ENCODE peak calls at places on chromosomes 6 and 20, in four cellular contexts. L is esophagus muscularis mucosa, I is transverse colon, M is HCT116. W is an unnamed sample.

GRCh38 chr20:35801865-35802264 is 30.1 kb downstream of the PHF20 start:
- DNase-seq in L (no peak), I (no peak), M (no peak), W (no peak)

GRCh38 chr6:124466949-124467348 is 495.3 kb upstream of the RNF217 start:
- DNase-seq in L (no peak), I (no peak), M (no peak), W (no peak)

GRCh38 chr6:152605342-152605741 is 31.8 kb downstream of the SYNE1 start:
- DNase-seq in L (no peak), I (no peak), M (no peak), W (no peak)

GRCh38 chr6:43851204-43851855 is 81.3 kb downstream of the VEGFA start:
- DNase-seq in L (no peak), I (no peak), M (no peak), W (no peak)

GRCh38 chr6:16236648-16237199 is 1.7 kb upstream of the GMPR start:
- DNase-seq in L (no peak), I (peak; percentile 71), M (no peak), W (peak; percentile 70)

GRCh38 chr20:38700146-38700545 is 24.1 kb upstream of the SLC32A1 start:
- DNase-seq in L (no peak), I (no peak), M (no peak), W (no peak)

GRCh38 chr6:33297406-33297955 is 1.3 kb downstream of the RGL2 start:
- DNase-seq in L (no peak), I (peak; percentile 70), M (no peak), W (peak; percentile 83)

GRCh38 chr6:132153221-132153896 is 202.2 kb upstream of the CCN2 start:
- DNase-seq in L (no peak), I (no peak), M (no peak), W (no peak)

GRCh38 chr6:135179920-135180457 is 1.1 kb upstream of the MYB start:
- DNase-seq in L (no peak), I (no peak), M (no peak), W (no peak)

GRCh38 chr6:155079985-155080452 is 84.9 kb downstream of the TIAM2 start:
- DNase-seq in L (no peak), I (no peak), M (no peak), W (no peak)

GRCh38 chr6:56374841-56375369 is 127.5 kb upstream of the COL21A1 start:
- DNase-seq in L (no peak), I (no peak), M (no peak), W (no peak)

GRCh38 chr6:45930419-45931059 is 85.1 kb downstream of the CLIC5 start:
- DNase-seq in L (no peak), I (peak; percentile 71), M (peak; percentile 54), W (peak; percentile 51)

GRCh38 chr6:23097569-23097968 is 528.2 kb downstream of the HDGFL1 start:
- DNase-seq in L (no peak), I (no peak), M (no peak), W (no peak)

GRCh38 chr6:129502261-129502660 is 207.7 kb downstream of the ARHGAP18 start:
- DNase-seq in L (no peak), I (no peak), M (no peak), W (no peak)

GRCh38 chr6:109644131-109644530 is 46.9 kb downstream of the AK9 start:
- DNase-seq in L (no peak), I (no peak), M (no peak), W (no peak)

GRCh38 chr6:149136273-149136912 is 181.1 kb upstream of the TAB2 start:
- DNase-seq in L (no peak), I (no peak), M (no peak), W (no peak)

GRCh38 chr6:144482142-144482541 is 197.0 kb downstream of the UTRN start:
- DNase-seq in L (no peak), I (peak; percentile 81), M (peak; percentile 60), W (peak; percentile 82)

GRCh38 chr6:28258877-28259777 is at the start of gene NKAPL:
- DNase-seq in L (no peak), I (peak; percentile 66), M (no peak), W (no peak)

GRCh38 chr6:429515-430121 is 38.1 kb downstream of the IRF4 start:
- DNase-seq in L (no peak), I (no peak), M (no peak), W (no peak)

GRCh38 chr6:12324741-12325140 is 34.6 kb downstream of the EDN1 start:
- DNase-seq in L (no peak), I (no peak), M (peak; percentile 22), W (no peak)

GRCh38 chr6:121770943-121771342 is 335.5 kb downstream of the GJA1 start:
- DNase-seq in L (no peak), I (no peak), M (peak; percentile 24), W (no peak)

GRCh38 chr20:24996449-24997195 is 4.1 kb upstream of the APMAP start:
- DNase-seq in L (no peak), I (no peak), M (no peak), W (no peak)

GRCh38 chr6:116059713-116060571 is 749 bp downstream of the FRK start:
- DNase-seq in L (no peak), I (peak; percentile 47), M (no peak), W (peak; percentile 36)

GRCh38 chr6:11042025-11042749 is 1.9 kb downstream of the ELOVL2 start:
- DNase-seq in L (no peak), I (no peak), M (no peak), W (no peak)

GRCh38 chr20:15220009-15220656 is 882.7 kb upstream of the FLRT3 start:
- DNase-seq in L (no peak), I (no peak), M (no peak), W (no peak)

GRCh38 chr6:5484692-5485091 is 223.4 kb downstream of the FARS2 start:
- DNase-seq in L (no peak), I (no peak), M (no peak), W (no peak)

GRCh38 chr6:137099689-137100398 is 55.1 kb upstream of the IL20RA start:
- DNase-seq in L (no peak), I (no peak), M (no peak), W (no peak)

GRCh38 chr20:50824137-50824536 is 29.3 kb downstream of the BCAS4 start:
- DNase-seq in L (no peak), I (no peak), M (no peak), W (no peak)

GRCh38 chr6:16741112-16742016 is 19.9 kb downstream of the ATXN1 start:
- DNase-seq in L (no peak), I (no peak), M (no peak), W (no peak)

GRCh38 chr6:108348655-108349349 is 53.9 kb downstream of the AFG1L start:
- DNase-seq in L (no peak), I (no peak), M (no peak), W (no peak)

GRCh38 chr6:106534564-106534982 is 94.7 kb downstream of the RTN4IP1 start:
- DNase-seq in L (no peak), I (no peak), M (no peak), W (no peak)

GRCh38 chr6:124223596-124223995 is 419.9 kb downstream of the NKAIN2 start:
- DNase-seq in L (no peak), I (no peak), M (no peak), W (no peak)

GRCh38 chr20:47719625-47720024 is 65.7 kb downstream of the SULF2 start:
- DNase-seq in L (no peak), I (no peak), M (no peak), W (no peak)

GRCh38 chr6:165847407-165848098 is 184.5 kb upstream of the PDE10A start:
- DNase-seq in L (no peak), I (peak; percentile 66), M (no peak), W (no peak)

GRCh38 chr6:149725785-149726184 is 7.9 kb upstream of the LATS1 start:
- DNase-seq in L (no peak), I (no peak), M (no peak), W (no peak)

GRCh38 chr6:7532232-7532631 is 9.2 kb upstream of the DSP start:
- DNase-seq in L (peak; percentile 84), I (peak; percentile 85), M (no peak), W (peak; percentile 90)
- H3K4me3 ChIP-seq in L (no peak overlapping the region), I (no peak overlapping the region), M (no peak overlapping the region), W (no peak overlapping the region)

DNA sequence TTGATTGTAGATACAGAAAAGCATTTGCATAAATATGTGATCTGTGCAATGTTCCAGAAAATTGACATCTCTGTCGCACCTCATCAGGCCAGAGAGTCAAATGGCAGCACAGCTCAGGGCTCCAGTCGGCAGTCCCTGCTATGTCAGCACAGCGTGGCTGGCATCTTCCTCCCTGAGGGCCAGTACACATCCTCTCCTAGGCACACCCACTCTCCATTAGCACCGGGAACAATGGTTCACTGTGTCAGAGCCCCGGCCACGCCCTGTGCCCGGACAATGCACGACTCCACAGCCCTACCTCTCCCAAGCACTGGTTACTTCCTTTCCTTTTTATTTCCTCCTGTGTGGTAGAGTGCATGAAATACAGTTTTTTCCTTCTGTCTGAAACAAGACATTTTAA is 114.9 kb downstream of the FOXC1 start:
- DNase-seq in L (no peak), I (peak; percentile 91), M (peak; percentile 79), W (peak; percentile 35)
- TF ChIP-seq POLR2AphosphoS5 in L (no peak), I (no peak), M (peak; percentile 57), W (no peak)

GRCh38 chr6:139050770-139051313 is 22.3 kb downstream of the ABRACL start:
- DNase-seq in L (no peak), I (no peak), M (no peak), W (no peak)
- TF ChIP-seq CTCF in L (no peak), I (no peak), M (no peak), W (no peak)

GRCh38 chr20:43942213-43942590 is 27.6 kb downstream of the TOX2 start:
- DNase-seq in L (no peak), I (no peak), M (no peak), W (no peak)
- H3K4me3 ChIP-seq in L (no peak overlapping the region), I (no peak overlapping the region), M (no peak overlapping the region), W (no peak overlapping the region)